ENCODE peak calls at places on chromosomes 6 and 20, in six cellular contexts. One of them, this sample, is unnamed.

GRCh38 chr6:108168026-108168463 is 2.2 kb downstream of the NR2E1 start:
- DNase-seq in endothelial cell of umbilical vein: no peak
- DNase-seq in psoas muscle: no peak
- DNase-seq in pancreas: no peak
- DNase-seq in HCT116: no peak
- DNase-seq in HFFc6: no peak
- DNase-seq in this sample: no peak

GRCh38 chr20:63698739-63699465 is 2.5 kb downstream of the TNFRSF6B start:
- DNase-seq in HCT116: peak
- DNase-seq in endothelial cell of umbilical vein: peak
- DNase-seq in HFFc6: peak
- DNase-seq in psoas muscle: peak
- DNase-seq in pancreas: peak
- DNase-seq in this sample: peak

GRCh38 chr6:146913842-146914562 is 290.2 kb upstream of the STXBP5 start:
- DNase-seq in psoas muscle: peak
- DNase-seq in endothelial cell of umbilical vein: peak
- DNase-seq in pancreas: peak
- DNase-seq in HCT116: peak
- DNase-seq in HFFc6: peak
- DNase-seq in this sample: peak

GRCh38 chr6:93088675-93089575 is 330.4 kb downstream of the EPHA7 start:
- DNase-seq in HCT116: no peak
- DNase-seq in pancreas: no peak
- DNase-seq in endothelial cell of umbilical vein: peak
- DNase-seq in psoas muscle: no peak
- DNase-seq in HFFc6: no peak
- DNase-seq in this sample: peak

GRCh38 chr6:127520061-127520460 is 926 bp upstream of the MTCL3 start:
- DNase-seq in psoas muscle: no peak
- DNase-seq in HCT116: no peak
- DNase-seq in endothelial cell of umbilical vein: no peak
- DNase-seq in pancreas: no peak
- DNase-seq in HFFc6: no peak
- DNase-seq in this sample: peak

GRCh38 chr6:152720964-152721363 is 23.3 kb downstream of the MYCT1 start:
- DNase-seq in pancreas: no peak
- DNase-seq in endothelial cell of umbilical vein: peak
- DNase-seq in HCT116: peak
- DNase-seq in psoas muscle: no peak
- DNase-seq in HFFc6: no peak
- DNase-seq in this sample: peak

GRCh38 chr6:45724511-45724910 is 291.1 kb downstream of the CLIC5 start:
- DNase-seq in HCT116: peak
- DNase-seq in endothelial cell of umbilical vein: peak
- DNase-seq in pancreas: no peak
- DNase-seq in HFFc6: peak
- DNase-seq in psoas muscle: no peak
- DNase-seq in this sample: peak

GRCh38 chr6:98843274-98844243 is 9.2 kb downstream of the POU3F2 start:
- DNase-seq in pancreas: no peak
- DNase-seq in endothelial cell of umbilical vein: no peak
- DNase-seq in HCT116: no peak
- DNase-seq in HFFc6: no peak
- DNase-seq in psoas muscle: no peak
- DNase-seq in this sample: no peak

GRCh38 chr6:108609276-108609769 is 48.6 kb downstream of the FOXO3 start:
- DNase-seq in endothelial cell of umbilical vein: no peak
- DNase-seq in pancreas: no peak
- DNase-seq in HCT116: peak
- DNase-seq in HFFc6: peak
- DNase-seq in psoas muscle: peak
- DNase-seq in this sample: peak

GRCh38 chr6:145428656-145429173 is 306.6 kb downstream of the EPM2A start:
- DNase-seq in pancreas: no peak
- DNase-seq in endothelial cell of umbilical vein: no peak
- DNase-seq in HCT116: no peak
- DNase-seq in HFFc6: no peak
- DNase-seq in psoas muscle: no peak
- DNase-seq in this sample: peak

GRCh38 chr20:14453259-14453658 is 115.8 kb upstream of the FLRT3 start:
- DNase-seq in endothelial cell of umbilical vein: no peak
- DNase-seq in pancreas: no peak
- DNase-seq in HFFc6: no peak
- DNase-seq in psoas muscle: no peak
- DNase-seq in HCT116: no peak
- DNase-seq in this sample: no peak

GRCh38 chr6:2132416-2132815 is 113.0 kb downstream of the GMDS start:
- DNase-seq in pancreas: peak
- DNase-seq in endothelial cell of umbilical vein: peak
- DNase-seq in HFFc6: no peak
- DNase-seq in psoas muscle: no peak
- DNase-seq in HCT116: peak
- DNase-seq in this sample: no peak

GRCh38 chr6:16286151-16286522 is 47.8 kb downstream of the GMPR start:
- DNase-seq in HCT116: peak
- DNase-seq in pancreas: no peak
- DNase-seq in endothelial cell of umbilical vein: peak
- DNase-seq in psoas muscle: no peak
- DNase-seq in HFFc6: no peak
- DNase-seq in this sample: peak

GRCh38 chr20:64104667-64105451 is 2.5 kb downstream of the NPBWR2 start:
- DNase-seq in endothelial cell of umbilical vein: no peak
- DNase-seq in psoas muscle: peak
- DNase-seq in HCT116: no peak
- DNase-seq in HFFc6: no peak
- DNase-seq in pancreas: no peak
- DNase-seq in this sample: no peak

GRCh38 chr20:8305449-8305978 is 173.4 kb downstream of the PLCB1 start:
- DNase-seq in HFFc6: peak
- DNase-seq in HCT116: peak
- DNase-seq in psoas muscle: peak
- DNase-seq in endothelial cell of umbilical vein: peak
- DNase-seq in pancreas: peak
- DNase-seq in this sample: peak

GRCh38 chr20:59125909-59126308 is 37.7 kb upstream of the ZNF831 start:
- DNase-seq in endothelial cell of umbilical vein: no peak
- DNase-seq in psoas muscle: no peak
- DNase-seq in pancreas: no peak
- DNase-seq in HCT116: no peak
- DNase-seq in HFFc6: no peak
- DNase-seq in this sample: no peak

GRCh38 chr6:134714679-134715078 is 235.2 kb downstream of the ALDH8A1 start:
- DNase-seq in HCT116: no peak
- DNase-seq in HFFc6: no peak
- DNase-seq in pancreas: no peak
- DNase-seq in psoas muscle: peak
- DNase-seq in endothelial cell of umbilical vein: peak
- DNase-seq in this sample: peak

GRCh38 chr6:49430866-49431265 is 32.2 kb downstream of the MMUT start:
- DNase-seq in endothelial cell of umbilical vein: peak
- DNase-seq in pancreas: no peak
- DNase-seq in psoas muscle: no peak
- DNase-seq in HFFc6: no peak
- DNase-seq in HCT116: no peak
- DNase-seq in this sample: no peak

GRCh38 chr6:4316867-4317400 is 181.6 kb upstream of the ECI2 start:
- DNase-seq in pancreas: peak
- DNase-seq in HCT116: no peak
- DNase-seq in psoas muscle: peak
- DNase-seq in HFFc6: peak
- DNase-seq in endothelial cell of umbilical vein: peak
- DNase-seq in this sample: peak

GRCh38 chr6:12012231-12012565 is at the start of gene HIVEP1:
- DNase-seq in endothelial cell of umbilical vein: no peak
- DNase-seq in pancreas: peak
- DNase-seq in HCT116: no peak
- DNase-seq in HFFc6: no peak
- DNase-seq in psoas muscle: peak
- DNase-seq in this sample: no peak

GRCh38 chr6:43511824-43512415 is 1.8 kb upstream of the LRRC73 start:
- DNase-seq in HFFc6: no peak
- DNase-seq in HCT116: no peak
- DNase-seq in endothelial cell of umbilical vein: no peak
- DNase-seq in pancreas: no peak
- DNase-seq in psoas muscle: no peak
- DNase-seq in this sample: no peak

GRCh38 chr6:1839315-1839714 is 229.6 kb downstream of the FOXC1 start:
- DNase-seq in endothelial cell of umbilical vein: no peak
- DNase-seq in pancreas: no peak
- DNase-seq in HCT116: no peak
- DNase-seq in HFFc6: no peak
- DNase-seq in psoas muscle: no peak
- DNase-seq in this sample: no peak

DNA sequence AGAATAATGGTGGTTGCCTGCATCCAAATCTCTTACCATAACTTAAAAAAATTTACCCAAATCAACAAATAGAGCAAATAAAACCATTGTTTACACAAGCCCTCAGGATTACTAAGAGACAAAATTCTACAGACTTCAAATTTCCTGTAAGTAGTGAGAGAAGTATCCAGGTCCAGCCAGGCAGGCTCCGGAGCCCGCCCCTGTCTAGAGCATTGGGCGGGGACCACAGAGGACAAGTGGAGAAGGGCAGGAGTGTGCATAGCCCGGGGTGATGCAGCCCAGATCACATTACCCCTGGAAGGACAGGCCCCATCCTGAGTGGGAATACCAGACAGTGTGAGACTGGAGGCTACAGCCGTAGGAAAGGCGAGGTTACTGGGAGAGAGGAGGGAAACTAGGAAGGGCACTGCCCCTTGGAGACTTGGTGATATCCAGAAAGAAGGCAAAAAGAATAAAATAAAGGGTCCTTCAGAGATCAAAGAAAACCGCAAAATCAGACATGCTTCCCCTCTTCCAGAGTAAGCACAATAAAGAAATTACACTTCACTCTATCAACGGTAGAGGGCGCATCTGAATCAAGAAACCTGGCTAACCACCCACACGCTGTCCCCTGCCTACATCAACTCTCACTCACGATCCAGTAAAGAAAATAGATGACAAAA is 26.6 kb downstream of the RIN2 start:
- DNase-seq in psoas muscle: peak
- DNase-seq in HCT116: peak
- DNase-seq in pancreas: peak
- DNase-seq in endothelial cell of umbilical vein: peak
- DNase-seq in HFFc6: peak
- DNase-seq in this sample: peak
- TF ChIP-seq CTCF in psoas muscle: peak
- TF ChIP-seq CTCF in HCT116: peak
- TF ChIP-seq CTCF in pancreas: peak
- TF ChIP-seq CTCF in endothelial cell of umbilical vein: peak
- TF ChIP-seq CTCF in HFFc6: peak
- TF ChIP-seq CTCF in this sample: peak

DNA sequence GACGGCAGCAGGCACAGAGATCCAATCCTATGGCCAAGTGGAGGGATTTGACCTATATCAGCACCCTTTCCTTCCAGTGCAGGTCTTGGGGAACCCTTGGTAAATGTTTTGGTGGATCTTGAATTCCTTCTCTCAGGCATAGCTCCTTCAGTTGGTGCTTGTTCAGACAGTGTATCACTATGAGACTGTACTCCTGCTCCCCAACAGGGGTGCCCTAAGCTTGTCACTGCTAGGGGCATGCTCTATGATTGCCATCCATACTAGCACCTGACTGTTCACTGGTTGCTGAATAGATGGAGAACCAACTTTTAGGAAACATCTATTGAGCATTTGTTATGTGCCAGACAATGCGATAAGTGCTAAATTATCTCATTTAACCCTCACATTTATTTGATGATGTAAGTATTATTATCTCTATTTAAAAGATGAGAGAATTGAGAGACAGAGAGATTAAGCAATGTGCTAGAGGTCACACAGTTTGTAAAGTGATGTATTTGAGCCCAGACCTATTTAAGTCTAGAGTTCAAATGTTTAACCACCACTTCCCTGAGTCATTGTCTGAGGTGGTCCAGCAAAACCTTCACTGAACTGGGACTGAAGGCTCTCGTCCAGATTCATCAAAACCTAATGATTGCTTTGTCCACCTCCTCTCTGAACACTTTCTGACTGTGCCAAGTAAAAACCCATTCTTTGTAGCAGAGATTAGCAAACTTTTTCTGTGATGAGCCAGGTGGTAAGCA is 34.3 kb downstream of the ADGRF1 start:
- DNase-seq in HFFc6: no peak
- DNase-seq in psoas muscle: no peak
- DNase-seq in pancreas: no peak
- DNase-seq in HCT116: no peak
- DNase-seq in endothelial cell of umbilical vein: no peak
- DNase-seq in this sample: peak
- TF ChIP-seq CTCF in HFFc6: no peak
- TF ChIP-seq CTCF in psoas muscle: no peak
- TF ChIP-seq CTCF in pancreas: no peak
- TF ChIP-seq CTCF in HCT116: no peak
- TF ChIP-seq CTCF in endothelial cell of umbilical vein: no peak
- TF ChIP-seq CTCF in this sample: no peak

GRCh38 chr6:90982051-90982450 is 395.2 kb upstream of the MAP3K7 start:
- DNase-seq in endothelial cell of umbilical vein: no peak
- DNase-seq in psoas muscle: no peak
- DNase-seq in HFFc6: no peak
- DNase-seq in HCT116: no peak
- DNase-seq in pancreas: no peak
- DNase-seq in this sample: no peak
- TF ChIP-seq CTCF in endothelial cell of umbilical vein: no peak
- TF ChIP-seq CTCF in psoas muscle: no peak
- TF ChIP-seq CTCF in HFFc6: no peak
- TF ChIP-seq CTCF in HCT116: no peak
- TF ChIP-seq CTCF in pancreas: no peak
- TF ChIP-seq CTCF in this sample: no peak

GRCh38 chr6:26216015-26216885 is 129.0 kb downstream of the HFE start:
- DNase-seq in endothelial cell of umbilical vein: peak
- DNase-seq in HFFc6: peak
- DNase-seq in HCT116: no peak
- DNase-seq in pancreas: no peak
- DNase-seq in psoas muscle: no peak
- DNase-seq in this sample: peak

GRCh38 chr6:26217714-26218075 is 130.5 kb downstream of the HFE start:
- DNase-seq in pancreas: no peak
- DNase-seq in HFFc6: no peak
- DNase-seq in HCT116: no peak
- DNase-seq in endothelial cell of umbilical vein: no peak
- DNase-seq in psoas muscle: no peak
- DNase-seq in this sample: peak

GRCh38 chr6:26215200-26216014 is 128.2 kb downstream of the HFE start:
- DNase-seq in endothelial cell of umbilical vein: peak
- DNase-seq in HCT116: no peak
- DNase-seq in psoas muscle: no peak
- DNase-seq in HFFc6: no peak
- DNase-seq in pancreas: no peak
- DNase-seq in this sample: peak

GRCh38 chr6:26218824-26219223 is 131.6 kb downstream of the HFE start:
- DNase-seq in pancreas: no peak
- DNase-seq in psoas muscle: no peak
- DNase-seq in endothelial cell of umbilical vein: no peak
- DNase-seq in HCT116: no peak
- DNase-seq in HFFc6: no peak
- DNase-seq in this sample: no peak

GRCh38 chr6:26216886-26217713 is 129.9 kb downstream of the HFE start:
- DNase-seq in psoas muscle: peak
- DNase-seq in pancreas: peak
- DNase-seq in endothelial cell of umbilical vein: peak
- DNase-seq in HFFc6: peak
- DNase-seq in HCT116: no peak
- DNase-seq in this sample: peak
- TF ChIP-seq CTCF in psoas muscle: peak
- TF ChIP-seq CTCF in pancreas: no peak
- TF ChIP-seq CTCF in endothelial cell of umbilical vein: peak
- TF ChIP-seq CTCF in HFFc6: peak
- TF ChIP-seq CTCF in HCT116: no peak
- TF ChIP-seq CTCF in this sample: peak

This sample was measured in astrocyte of the spinal cord.